ENCODE peak calls at places on chromosomes 2 and 18, in five cellular contexts. D, Y, N, M and X are unnamed samples.

GRCh38 chr2:122710049-122710448 is 954.6 kb downstream of the TSN start:
- DNase-seq in D (no peak), M (no peak), Y (no peak), N (no peak), X (no peak)

GRCh38 chr2:28407976-28408690 is 15.5 kb downstream of the FOSL2 start:
- DNase-seq in M (no peak), N (no peak), Y (no peak), D (no peak), X (no peak)

GRCh38 chr2:56185582-56186046 is 1.8 kb downstream of the CCDC85A start:
- DNase-seq in D (no peak), M (no peak), Y (peak), N (peak), X (no peak)

GRCh38 chr2:228329279-228329678 is 147.8 kb upstream of the SPHKAP start:
- DNase-seq in D (no peak), Y (no peak), N (no peak), M (no peak), X (no peak)

GRCh38 chr2:68045337-68045736 is 17.5 kb downstream of the C1D start:
- DNase-seq in N (no peak), M (no peak), D (no peak), Y (peak), X (peak)

GRCh38 chr2:98547092-98547798 is 61.1 kb downstream of the COA5 start:
- DNase-seq in M (no peak), D (peak), Y (no peak), N (no peak), X (no peak)

GRCh38 chr2:211351998-211352397 is 795.6 kb downstream of the CPS1 start:
- DNase-seq in M (no peak), Y (peak), D (no peak), N (peak), X (peak)

GRCh38 chr18:23038712-23039111 is 96.6 kb upstream of the CABLES1 start:
- DNase-seq in D (no peak), M (no peak), Y (peak), N (peak), X (no peak)

GRCh38 chr2:34012728-34013302 is 413.7 kb upstream of the FAM98A start:
- DNase-seq in N (peak), M (peak), D (no peak), Y (peak), X (peak)

GRCh38 chr2:38073211-38074005 is 2.5 kb downstream of the CYP1B1 start:
- DNase-seq in M (no peak), Y (no peak), D (peak), N (no peak), X (no peak)

GRCh38 chr2:10285578-10286198 is 17.0 kb upstream of the HPCAL1 start:
- DNase-seq in M (no peak), N (peak), D (no peak), Y (no peak), X (no peak)

GRCh38 chr2:55490554-55490953 is 29.0 kb upstream of the CFAP36 start:
- DNase-seq in N (peak), M (no peak), D (no peak), Y (peak), X (no peak)

GRCh38 chr2:105873721-105874120 is 129.0 kb downstream of the NCK2 start:
- DNase-seq in D (peak), Y (peak), N (peak), M (no peak), X (no peak)

GRCh38 chr2:133937669-133938068 is 316.2 kb upstream of the MGAT5 start:
- DNase-seq in D (no peak), N (no peak), M (no peak), Y (no peak), X (no peak)

GRCh38 chr2:43219383-43220228 is 6.8 kb downstream of the ZFP36L2 start:
- DNase-seq in M (peak), D (peak), Y (peak), N (peak), X (peak)

GRCh38 chr2:178514664-178515063 is 34.4 kb downstream of the PLEKHA3 start:
- DNase-seq in N (peak), D (no peak), M (no peak), Y (peak), X (no peak)

GRCh38 chr2:63578767-63579166 is 9.5 kb downstream of the WDPCP start:
- DNase-seq in D (no peak), N (no peak), Y (no peak), M (no peak), X (no peak)

GRCh38 chr2:111188681-111189080 is 68.0 kb downstream of the BCL2L11 start:
- DNase-seq in D (no peak), N (no peak), Y (no peak), M (no peak), X (no peak)

GRCh38 chr2:235925250-235925919 is 242.8 kb downstream of the GBX2 start:
- DNase-seq in Y (no peak), N (no peak), M (no peak), D (no peak), X (no peak)

GRCh38 chr2:38505779-38506178 is 96.9 kb downstream of the HNRNPLL start:
- DNase-seq in M (no peak), D (no peak), N (peak), Y (peak), X (no peak)

GRCh38 chr2:150729495-150729955 is 242.1 kb upstream of the RND3 start:
- DNase-seq in N (peak), Y (peak), M (no peak), D (peak), X (no peak)

GRCh38 chr18:47050468-47050867 is 15.0 kb upstream of the ELOA2 start:
- DNase-seq in D (peak), N (peak), M (peak), Y (peak), X (peak)

GRCh38 chr2:122368576-122369243 is 613.3 kb downstream of the TSN start:
- DNase-seq in Y (no peak), N (no peak), D (no peak), M (no peak), X (no peak)

GRCh38 chr2:199019898-199020507 is 437.7 kb downstream of the SATB2 start:
- DNase-seq in N (peak), Y (peak), M (no peak), D (no peak), X (peak)

GRCh38 chr2:70999362-70999761 is 4.7 kb upstream of the TEX261 start:
- DNase-seq in Y (no peak), M (no peak), D (no peak), N (no peak), X (no peak)

GRCh38 chr2:224101820-224102630 is 62.9 kb upstream of the SERPINE2 start:
- DNase-seq in M (no peak), Y (peak), N (peak), D (no peak), X (no peak)

DNA sequence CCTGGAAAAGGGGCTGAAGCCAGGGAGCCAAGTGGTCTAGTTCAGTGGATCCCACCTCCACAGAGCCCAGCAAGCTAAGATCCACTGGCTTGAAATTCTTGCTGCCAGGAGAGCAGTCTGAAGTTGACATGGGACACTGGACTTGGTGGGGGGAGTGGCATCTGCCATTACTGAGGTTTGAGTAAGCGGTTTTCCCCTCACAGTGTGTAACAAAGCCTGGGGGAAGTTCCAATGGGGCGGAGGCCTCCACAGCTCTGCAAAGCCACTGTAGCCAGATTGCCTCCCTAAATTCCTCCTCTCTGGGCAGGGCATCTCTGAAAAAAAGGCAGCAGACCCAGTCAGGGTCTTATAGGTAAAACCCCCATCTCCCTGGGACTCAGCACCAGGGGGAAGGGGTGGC is 144.4 kb downstream of the PTPRM start:
- DNase-seq in Y (no peak), M (no peak), N (peak), D (no peak), X (no peak)
- H3K4me3 ChIP-seq in Y (no peak), M (no peak), N (no peak), D (no peak), X (no peak)

GRCh38 chr18:26702023-26702422 is 153.7 kb upstream of the KCTD1 start:
- DNase-seq in Y (no peak), D (no peak), M (no peak), N (no peak), X (no peak)
- TF ChIP-seq CTCF in Y (no peak), D (no peak), M (no peak), N (no peak), X (no peak)

GRCh38 chr2:174594451-174594850 is 3.2 kb downstream of the WIPF1 start:
- DNase-seq in M (no peak), N (no peak), D (no peak), Y (no peak), X (no peak)

GRCh38 chr2:174593574-174594203 is 3.9 kb downstream of the WIPF1 start:
- DNase-seq in M (no peak), N (peak), Y (no peak), D (peak), X (no peak)

GRCh38 chr2:174595904-174596397 is 1.7 kb downstream of the WIPF1 start:
- DNase-seq in N (no peak), M (no peak), Y (no peak), D (no peak), X (no peak)

GRCh38 chr2:174596994-174597346 is 634 bp downstream of the WIPF1 start:
- DNase-seq in M (no peak), D (no peak), N (no peak), Y (no peak), X (no peak)

GRCh38 chr2:174595415-174595814 is 2.2 kb downstream of the WIPF1 start:
- DNase-seq in N (no peak), M (no peak), D (no peak), Y (no peak), X (no peak)
- H3K4me3 ChIP-seq in N (no peak), M (no peak), D (peak), Y (no peak), X (no peak)

GRCh38 chr18:33183136-33183535 is 257.4 kb downstream of the CCDC178 start:
- DNase-seq in Y (no peak), D (no peak), M (no peak), N (no peak), X (no peak)

GRCh38 chr18:33181016-33181415 is 259.5 kb downstream of the CCDC178 start:
- DNase-seq in M (peak), N (no peak), Y (no peak), D (no peak), X (no peak)

GRCh38 chr18:33184178-33184577 is 256.3 kb downstream of the CCDC178 start:
- DNase-seq in Y (peak), M (no peak), D (no peak), N (no peak), X (no peak)

DNA sequence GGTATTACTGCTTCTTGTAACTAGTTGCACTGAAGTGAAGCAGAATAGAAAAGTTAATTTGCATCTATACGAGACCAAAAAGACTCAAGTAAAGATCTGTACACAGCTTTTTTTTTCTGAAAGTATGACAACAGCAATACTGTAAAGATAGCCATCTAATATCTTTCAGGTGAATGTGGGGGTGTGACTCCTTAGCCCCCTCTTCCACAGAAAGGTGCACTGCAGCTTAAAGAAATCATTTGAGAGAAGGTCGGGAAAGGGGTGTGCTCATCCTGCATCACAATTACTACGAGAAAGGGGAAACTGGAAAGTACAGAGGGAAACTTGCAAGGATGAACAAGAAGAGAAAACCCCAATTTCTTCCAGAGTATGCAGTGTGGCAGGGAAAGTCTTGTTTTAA is 255.6 kb downstream of the CCDC178 start:
- DNase-seq in Y (no peak), N (no peak), M (no peak), D (no peak), X (no peak)
- TF ChIP-seq CTCF in Y (peak), N (no peak), M (peak), D (no peak), X (peak)

GRCh38 chr2:137207030-137207429 is 441.7 kb downstream of the THSD7B start:
- DNase-seq in M (no peak), Y (no peak), N (no peak), D (no peak), X (no peak)
- H3K4me3 ChIP-seq in M (no peak), Y (no peak), N (no peak), D (no peak), X (no peak)